ENCODE peak calls at places on chromosome 3, in four cellular contexts. M is left lung, T is BJ, W is tibial artery. Q is an unnamed sample.

GRCh38 chr3:138833908-138834358 is 795 bp downstream of the PIK3CB start:
- DNase-seq in M (peak), T (no peak), W (peak), Q (no peak)

GRCh38 chr3:145183261-145183660 is 977.7 kb downstream of the PLOD2 start:
- DNase-seq in M (no peak), T (no peak), W (no peak), Q (no peak)

GRCh38 chr3:170585937-170586310 is at the start of gene SLC7A14:
- DNase-seq in M (no peak), T (no peak), W (no peak), Q (no peak)

GRCh38 chr3:196251918-196252317 is 35.6 kb downstream of the SLC51A start:
- DNase-seq in M (no peak), T (no peak), W (no peak), Q (no peak)

GRCh38 chr3:188664795-188665194 is 507.0 kb upstream of the TPRG1 start:
- DNase-seq in M (no peak), T (no peak), W (no peak), Q (no peak)

GRCh38 chr3:71456155-71456554 is 127.4 kb downstream of the FOXP1 start:
- DNase-seq in M (no peak), T (no peak), W (no peak), Q (no peak)

GRCh38 chr3:56858331-56858730 is 56.6 kb upstream of the ARHGEF3 start:
- DNase-seq in M (no peak), T (no peak), W (no peak), Q (no peak)

GRCh38 chr3:190048831-190049541 is 71.7 kb downstream of the P3H2 start:
- DNase-seq in M (no peak), T (peak), W (peak), Q (no peak)

GRCh38 chr3:50534721-50535330 is 31.4 kb upstream of the CACNA2D2 start:
- DNase-seq in M (no peak), T (no peak), W (no peak), Q (peak)

GRCh38 chr3:36318584-36319200 is 61.6 kb upstream of the STAC start:
- DNase-seq in M (no peak), T (no peak), W (no peak), Q (peak)

GRCh38 chr3:21526461-21526860 is 224.5 kb downstream of the ZNF385D start:
- DNase-seq in M (no peak), T (no peak), W (no peak), Q (no peak)

GRCh38 chr3:38657369-38657768 is 7.9 kb upstream of the SCN5A start:
- DNase-seq in M (no peak), T (no peak), W (no peak), Q (no peak)

GRCh38 chr3:5585085-5585484 is 397.6 kb downstream of the EDEM1 start:
- DNase-seq in M (no peak), T (no peak), W (no peak), Q (no peak)

GRCh38 chr3:55030938-55031337 is 103.1 kb upstream of the LRTM1 start:
- DNase-seq in M (no peak), T (no peak), W (no peak), Q (no peak)

GRCh38 chr3:124620600-124621063 is 109.6 kb upstream of the UMPS start:
- DNase-seq in M (peak), T (no peak), W (peak), Q (no peak)

GRCh38 chr3:9715764-9716437 is 12.3 kb downstream of the CPNE9 start:
- DNase-seq in M (peak), T (peak), W (peak), Q (peak)

GRCh38 chr3:159881208-159881607 is 107.4 kb upstream of the IL12A start:
- DNase-seq in M (no peak), T (no peak), W (no peak), Q (no peak)

GRCh38 chr3:51099794-51100542 is 285.1 kb upstream of the MANF start:
- DNase-seq in M (no peak), T (peak), W (peak), Q (no peak)

GRCh38 chr3:107660316-107660976 is 137.7 kb downstream of the BBX start:
- DNase-seq in M (no peak), T (peak), W (no peak), Q (no peak)

GRCh38 chr3:33858131-33858530 is 59.7 kb downstream of the PDCD6IP start:
- DNase-seq in M (no peak), T (no peak), W (no peak), Q (no peak)

GRCh38 chr3:3177861-3178497 is 1.5 kb downstream of the CRBN start:
- DNase-seq in M (no peak), T (no peak), W (no peak), Q (no peak)

GRCh38 chr3:38085943-38086324 is 46.9 kb downstream of the DLEC1 start:
- DNase-seq in M (no peak), T (no peak), W (no peak), Q (no peak)

GRCh38 chr3:123862152-123862551 is 22.0 kb downstream of the MYLK start:
- DNase-seq in M (no peak), T (no peak), W (no peak), Q (no peak)

GRCh38 chr3:56260262-56260661 is 208.0 kb downstream of the ERC2 start:
- DNase-seq in M (no peak), T (no peak), W (no peak), Q (no peak)

GRCh38 chr3:177420643-177421042 is 223.4 kb upstream of the TBL1XR1 start:
- DNase-seq in M (no peak), T (peak), W (no peak), Q (no peak)

GRCh38 chr3:157182879-157183278 is 22.9 kb upstream of the CCNL1 start:
- DNase-seq in M (no peak), T (no peak), W (no peak), Q (no peak)

GRCh38 chr3:3836845-3837244 is 37.6 kb downstream of the LRRN1 start:
- DNase-seq in M (no peak), T (no peak), W (no peak), Q (no peak)

GRCh38 chr3:149936812-149937230 is 33.9 kb downstream of the PFN2 start:
- DNase-seq in M (no peak), T (no peak), W (peak), Q (no peak)

GRCh38 chr3:133804896-133805295 is 719 bp upstream of the SRPRB start:
- DNase-seq in M (no peak), T (no peak), W (no peak), Q (no peak)

GRCh38 chr3:53254810-53255359 is 937 bp downstream of the TKT start:
- DNase-seq in M (peak), T (no peak), W (peak), Q (no peak)

GRCh38 chr3:190697901-190698300 is 164.6 kb downstream of the GMNC start:
- DNase-seq in M (no peak), T (peak), W (no peak), Q (no peak)

GRCh38 chr3:51274052-51274451 is 111.0 kb upstream of the MANF start:
- DNase-seq in M (no peak), T (no peak), W (no peak), Q (no peak)

GRCh38 chr3:99545941-99546580 is 92.3 kb upstream of the COL8A1 start:
- DNase-seq in M (no peak), T (no peak), W (no peak), Q (no peak)
- H3K4me3 ChIP-seq in M (no peak), T (no peak), W (peak), Q (no peak)

GRCh38 chr3:69671082-69671952 is 67.9 kb upstream of the MITF start:
- DNase-seq in M (no peak), T (no peak), W (no peak), Q (no peak)
- TF ChIP-seq CTCF in M (peak), T (peak), W (peak), Q (peak)

GRCh38 chr3:184568591-184568917 is 7.0 kb downstream of the EPHB3 start:
- DNase-seq in M (no peak), T (no peak), W (no peak), Q (no peak)

GRCh38 chr3:184570035-184570434 is 8.4 kb downstream of the EPHB3 start:
- DNase-seq in M (no peak), T (no peak), W (no peak), Q (no peak)

GRCh38 chr3:184566441-184567414 is 5.1 kb downstream of the EPHB3 start:
- DNase-seq in M (no peak), T (no peak), W (no peak), Q (no peak)

GRCh38 chr3:184568918-184569829 is 7.6 kb downstream of the EPHB3 start:
- DNase-seq in M (peak), T (peak), W (peak), Q (no peak)

GRCh38 chr3:184567924-184568590 is 6.5 kb downstream of the EPHB3 start:
- DNase-seq in M (no peak), T (no peak), W (no peak), Q (no peak)
- H3K4me3 ChIP-seq in M (no peak), T (peak), W (peak), Q (no peak)

GRCh38 chr3:11944052-11944673 is 60.0 kb upstream of the SYN2 start:
- DNase-seq in M (no peak), T (no peak), W (no peak), Q (no peak)
- TF ChIP-seq CTCF in M (peak), T (peak), W (no peak), Q (peak)

GRCh38 chr3:32237670-32238026 is 832 bp upstream of the CMTM8 start:
- DNase-seq in M (no peak), T (no peak), W (no peak), Q (no peak)

GRCh38 chr3:32241100-32241499 is 2.6 kb downstream of the CMTM8 start:
- DNase-seq in M (no peak), T (no peak), W (no peak), Q (no peak)

GRCh38 chr3:32238027-32238815 is at the start of gene CMTM8:
- DNase-seq in M (peak), T (no peak), W (peak), Q (no peak)

GRCh38 chr3:32238816-32239637 is 547 bp downstream of the CMTM8 start:
- DNase-seq in M (no peak), T (no peak), W (peak), Q (no peak)

GRCh38 chr3:32239638-32240550 is 1.4 kb downstream of the CMTM8 start:
- DNase-seq in M (no peak), T (no peak), W (no peak), Q (no peak)
- H3K4me3 ChIP-seq in M (peak), T (no peak), W (peak), Q (peak)

GRCh38 chr3:25664066-25664809 is 469 bp downstream of the TOP2B start:
- DNase-seq in M (peak), T (no peak), W (peak), Q (no peak)
- TF ChIP-seq CTCF in M (no peak), T (no peak), W (no peak), Q (no peak)

GRCh38 chr3:61637088-61638051 is 76.0 kb downstream of the PTPRG start:
- DNase-seq in M (no peak), T (no peak), W (no peak), Q (no peak)
- H3K4me3 ChIP-seq in M (no peak), T (no peak), W (peak), Q (peak)

DNA sequence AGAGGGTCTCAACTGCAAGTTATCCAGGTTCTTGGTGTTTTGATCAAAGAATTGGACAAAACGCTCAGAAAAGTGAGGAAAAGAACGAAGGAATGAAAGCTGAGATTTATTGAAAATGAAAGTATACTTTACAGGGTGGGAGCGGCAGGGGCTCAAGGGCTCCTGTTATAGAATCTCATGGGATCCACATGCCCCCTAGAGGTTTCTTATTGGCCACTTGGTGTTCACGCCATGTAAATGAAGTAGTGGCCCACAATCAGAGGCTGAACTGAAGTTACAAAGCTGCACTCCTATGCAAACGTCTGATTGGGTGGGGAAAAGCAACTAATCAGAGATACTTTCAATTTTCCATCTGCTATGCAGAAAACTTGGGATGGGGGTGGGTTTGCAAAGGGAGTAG is 216.7 kb downstream of the PTPRG start:
- DNase-seq in M (no peak), T (no peak), W (no peak), Q (no peak)
- TF ChIP-seq CTCF in M (no peak), T (no peak), W (no peak), Q (peak)

GRCh38 chr3:127174715-127175140 is 18.2 kb upstream of the PRR23E start:
- DNase-seq in M (no peak), T (no peak), W (no peak), Q (no peak)

GRCh38 chr3:127172670-127173515 is 20.0 kb upstream of the PRR23E start:
- DNase-seq in M (no peak), T (peak), W (no peak), Q (no peak)

GRCh38 chr3:127173516-127174166 is 19.3 kb upstream of the PRR23E start:
- DNase-seq in M (no peak), T (no peak), W (no peak), Q (no peak)

GRCh38 chr3:127175272-127175671 is 17.7 kb upstream of the PRR23E start:
- DNase-seq in M (no peak), T (no peak), W (no peak), Q (no peak)

DNA sequence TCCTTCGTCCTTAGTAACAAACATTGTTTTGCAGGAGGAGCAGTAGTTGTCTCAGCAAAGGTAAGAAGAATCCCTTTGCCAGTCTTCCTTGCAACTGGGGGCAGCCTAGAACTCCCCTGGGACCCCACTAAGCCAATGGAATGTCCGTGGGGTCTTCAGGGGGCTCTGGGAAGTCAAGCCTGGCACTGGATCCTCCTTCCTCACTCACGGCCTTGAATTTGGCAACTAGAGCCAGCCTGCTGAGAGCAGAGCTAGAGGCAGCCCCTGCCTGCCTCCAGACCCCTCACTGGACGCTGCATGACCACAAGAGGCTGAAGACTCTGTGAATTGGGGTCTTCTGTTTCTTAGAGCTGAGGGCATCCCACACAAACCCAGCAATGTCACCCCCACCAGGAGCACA is 18.6 kb upstream of the PRR23E start:
- DNase-seq in M (no peak), T (no peak), W (no peak), Q (no peak)
- H3K4me3 ChIP-seq in M (no peak), T (no peak), W (no peak), Q (no peak)